ENCODE peak calls at places on chromosomes 12 and 14, in four cellular contexts. V, Z, W and K are unnamed samples. For H3K27me3, the result is how much of the 10 kb centered on the place peaks cover.

GRCh38 chr12:21149849-21150248 is 18.9 kb downstream of the SLCO1B1 start:
- DNase-seq in V (no peak), Z (peak), W (no peak), K (no peak)

GRCh38 chr14:44316647-44317432 is 190.2 kb downstream of the FSCB start:
- DNase-seq in V (peak), Z (no peak), W (peak), K (no peak)

GRCh38 chr12:46390304-46390703 is 17.7 kb upstream of the SLC38A2 start:
- DNase-seq in V (no peak), Z (no peak), W (no peak), K (no peak)

GRCh38 chr14:80850197-80850814 is 91.2 kb downstream of the CEP128 start:
- DNase-seq in V (peak), Z (peak), W (peak), K (no peak)

GRCh38 chr12:124457287-124458219 is 109.9 kb downstream of the NCOR2 start:
- DNase-seq in V (no peak), Z (no peak), W (no peak), K (peak)

GRCh38 chr12:53062977-53063707 is 13.3 kb downstream of the TNS2 start:
- DNase-seq in V (no peak), Z (no peak), W (no peak), K (no peak)

GRCh38 chr12:124518051-124518932 is 49.1 kb downstream of the NCOR2 start:
- DNase-seq in V (peak), Z (peak), W (no peak), K (peak)

GRCh38 chr14:75982724-75983358 is 1.0 kb upstream of the TGFB3 start:
- DNase-seq in V (no peak), Z (no peak), W (no peak), K (peak)

GRCh38 chr12:49577589-49578315 is 9.8 kb upstream of the MCRS1 start:
- DNase-seq in V (no peak), Z (no peak), W (no peak), K (no peak)

GRCh38 chr12:87107270-87107669 is 851.1 kb upstream of the MGAT4C start:
- DNase-seq in V (no peak), Z (no peak), W (no peak), K (no peak)

GRCh38 chr12:6772331-6772695 is at the start of gene LAG3:
- DNase-seq in V (no peak), Z (no peak), W (no peak), K (no peak)

GRCh38 chr12:109134186-109134917 is 18.0 kb downstream of the ACACB start:
- DNase-seq in V (peak), Z (peak), W (peak), K (no peak)

GRCh38 chr14:89720741-89721315 is 233.7 kb downstream of the EFCAB11 start:
- DNase-seq in V (no peak), Z (no peak), W (no peak), K (peak)

GRCh38 chr12:118022728-118023109 is 6.2 kb downstream of the RFC5 start:
- DNase-seq in V (no peak), Z (no peak), W (no peak), K (no peak)

GRCh38 chr12:78209851-78210493 is 379.3 kb downstream of the NAV3 start:
- DNase-seq in V (no peak), Z (no peak), W (no peak), K (no peak)

GRCh38 chr12:99752740-99753139 is 105.2 kb downstream of the GARIN6 start:
- DNase-seq in V (no peak), Z (no peak), W (no peak), K (no peak)

GRCh38 chr12:26651566-26652188 is 181.3 kb downstream of the ITPR2 start:
- DNase-seq in V (peak), Z (peak), W (peak), K (no peak)

GRCh38 chr12:58764100-58764953 is 156.0 kb downstream of the LRIG3 start:
- DNase-seq in V (no peak), Z (no peak), W (no peak), K (no peak)

GRCh38 chr14:68283378-68284123 is 464.0 kb downstream of the RAD51B start:
- DNase-seq in V (no peak), Z (no peak), W (no peak), K (no peak)

GRCh38 chr12:52945389-52946232 is 3.3 kb upstream of the KRT18 start:
- DNase-seq in V (peak), Z (peak), W (peak), K (no peak)

GRCh38 chr14:71319646-71320045 is 412.4 kb downstream of the PCNX1 start:
- DNase-seq in V (peak), Z (peak), W (peak), K (no peak)

GRCh38 chr14:103198429-103199140 is 75.3 kb downstream of the TNFAIP2 start:
- DNase-seq in V (no peak), Z (no peak), W (peak), K (no peak)

GRCh38 chr12:23930599-23930998 is 18.9 kb downstream of the SOX5 start:
- DNase-seq in V (no peak), Z (no peak), W (no peak), K (no peak)

GRCh38 chr14:65243766-65244442 is 141.6 kb upstream of the MAX start:
- DNase-seq in V (no peak), Z (no peak), W (peak), K (no peak)

GRCh38 chr12:2679068-2679815 is 115.5 kb upstream of the FKBP4 start:
- DNase-seq in V (no peak), Z (no peak), W (no peak), K (no peak)

GRCh38 chr12:48180424-48180823 is 3.0 kb upstream of the CCDC184 start:
- DNase-seq in V (no peak), Z (no peak), W (no peak), K (no peak)
- H3K27me3 ChIP-seq in V (under half), Z (half or more), W (under half), K (under half)

GRCh38 chr12:4448376-4448775 is 2.8 kb upstream of the FGF6 start:
- DNase-seq in V (no peak), Z (no peak), W (no peak), K (no peak)

GRCh38 chr12:4445156-4446020 is at the start of gene FGF6:
- DNase-seq in V (no peak), Z (no peak), W (no peak), K (no peak)

GRCh38 chr12:4444031-4444430 is 1.6 kb downstream of the FGF6 start:
- DNase-seq in V (no peak), Z (no peak), W (no peak), K (no peak)

GRCh38 chr12:4447151-4447550 is 1.5 kb upstream of the FGF6 start:
- DNase-seq in V (no peak), Z (no peak), W (no peak), K (no peak)

DNA sequence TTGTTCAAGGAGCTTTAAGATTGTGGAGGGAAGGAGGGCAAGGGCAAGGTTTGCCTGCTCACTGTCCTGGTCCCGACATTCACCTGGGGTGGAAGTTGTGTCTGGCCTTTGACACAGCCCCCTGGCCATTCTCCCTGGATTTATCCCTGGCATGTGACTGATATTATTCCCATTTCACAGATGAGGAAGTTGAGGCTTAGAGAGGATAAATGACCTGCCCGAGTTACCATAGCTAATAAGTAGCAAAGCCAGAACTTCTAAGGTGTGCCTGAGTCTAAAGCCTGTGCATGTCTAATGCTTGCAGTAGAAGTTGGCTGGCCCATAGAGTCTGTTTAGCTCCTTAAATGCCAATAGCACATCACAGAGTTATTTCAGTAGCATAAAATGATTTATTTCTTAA is 720 bp upstream of the FGF6 start:
- DNase-seq in V (no peak), Z (no peak), W (no peak), K (no peak)
- H3K27me3 ChIP-seq in V (under half), Z (under half), W (under half), K (under half)

GRCh38 chr14:104604461-104605449 is at the start of gene TMEM179:
- DNase-seq in V (peak), Z (peak), W (no peak), K (peak)
- H3K27me3 ChIP-seq in V (under half), Z (half or more), W (under half), K (half or more)

GRCh38 chr12:54444202-54444601 is 25.1 kb upstream of the ITGA5 start:
- DNase-seq in V (no peak), Z (no peak), W (no peak), K (no peak)
- H3K27me3 ChIP-seq in V (under half), Z (half or more), W (under half), K (under half)

DNA sequence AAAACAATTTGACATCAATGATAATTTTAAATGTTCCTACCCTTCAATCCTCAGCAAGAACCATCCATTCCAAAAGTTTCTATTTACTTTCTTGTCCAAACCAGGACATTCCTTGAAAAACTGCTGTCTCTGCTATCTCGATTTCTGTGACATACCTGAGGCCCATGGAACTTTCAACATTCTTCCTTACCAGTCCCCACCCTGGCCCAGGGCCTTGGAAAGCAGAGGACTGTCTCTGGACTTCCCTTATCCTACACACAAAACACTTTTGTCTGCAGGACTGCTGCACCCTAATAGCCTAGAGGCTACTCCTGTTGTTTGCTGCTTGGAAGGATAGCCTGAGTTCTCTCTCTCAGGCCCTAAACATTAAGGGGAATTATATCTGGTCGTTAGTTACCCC is 151.8 kb upstream of the DHRS4 start:
- DNase-seq in V (no peak), Z (no peak), W (no peak), K (no peak)
- H3K27me3 ChIP-seq in V (under half), Z (under half), W (under half), K (under half)

DNA sequence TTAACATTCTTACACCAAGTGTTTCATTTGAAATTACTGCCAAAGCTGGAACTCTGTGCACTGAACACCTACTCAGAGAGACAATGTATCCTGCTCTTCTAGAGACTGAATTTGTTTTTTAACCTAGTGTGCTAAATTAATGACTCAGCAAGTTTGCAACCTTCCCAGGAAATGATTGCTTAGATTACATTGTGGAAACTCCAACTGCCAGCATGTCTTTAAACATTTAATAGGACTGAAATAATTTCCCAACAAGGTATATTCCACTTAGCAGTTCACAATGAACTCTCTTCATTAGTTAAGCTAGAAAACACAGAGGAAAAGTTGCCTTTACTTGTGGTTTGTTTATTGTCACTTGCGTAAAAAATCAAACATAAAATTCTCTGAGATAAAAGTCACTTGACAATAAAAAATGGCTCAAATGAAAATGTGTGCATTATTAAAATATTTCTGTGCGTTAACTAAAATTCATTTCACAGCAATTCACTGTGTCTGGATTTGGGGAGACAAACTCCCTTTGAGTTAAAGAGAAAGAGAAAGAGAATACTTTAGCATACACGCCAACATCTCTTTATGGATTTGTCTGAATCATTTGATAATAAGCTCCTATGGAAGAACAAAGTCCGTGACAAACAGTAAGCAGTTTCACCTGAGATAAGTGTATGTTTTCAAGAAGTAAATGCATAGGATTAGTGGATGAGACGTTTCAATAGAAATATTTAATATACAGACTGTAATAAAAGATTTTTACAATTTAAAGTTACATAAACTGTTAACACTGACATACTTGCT is 284.0 kb downstream of the PRKD1 start:
- DNase-seq in V (peak), Z (no peak), W (no peak), K (no peak)
- H3K27me3 ChIP-seq in V (under half), Z (under half), W (under half), K (under half)

GRCh38 chr12:129997239-129997638 is 93.4 kb upstream of the TMEM132D start:
- DNase-seq in V (no peak), Z (no peak), W (no peak), K (no peak)
- H3K27me3 ChIP-seq in V (under half), Z (under half), W (under half), K (under half)

GRCh38 chr12:13487326-13487725 is 290.8 kb downstream of the EMP1 start:
- DNase-seq in V (no peak), Z (no peak), W (no peak), K (no peak)
- H3K27me3 ChIP-seq in V (under half), Z (under half), W (under half), K (under half)